ENCODE peak calls at places on chromosome 11, in ten cellular contexts. P, E, Y, A, V, F, N, R, U and O are unnamed samples.

GRCh38 chr11:67572747-67573419 is 10.7 kb upstream of the GSTP1 start:
- DNase-seq in V (no peak), A (no peak), U (peak), E (peak), Y (peak), F (peak), N (peak), P (no peak), R (peak), O (peak)

GRCh38 chr11:78753297-78753696 is 178.6 kb upstream of the NARS2 start:
- DNase-seq in U (no peak), V (no peak), E (no peak), A (no peak), Y (no peak), N (no peak), F (no peak), R (no peak), P (no peak), O (no peak)

GRCh38 chr11:34449013-34449412 is 10.3 kb downstream of the CAT start:
- DNase-seq in U (no peak), A (no peak), V (no peak), P (no peak), Y (no peak), R (no peak), N (no peak), F (no peak), E (no peak), O (no peak)

GRCh38 chr11:120390585-120390922 is 54.3 kb downstream of the ARHGEF12 start:
- DNase-seq in F (no peak), E (peak), V (no peak), N (no peak), R (no peak), Y (no peak), P (no peak), U (no peak), A (no peak), O (no peak)

GRCh38 chr11:119795231-119795630 is 66.2 kb upstream of the NECTIN1 start:
- DNase-seq in F (no peak), P (peak), A (peak), U (no peak), E (no peak), N (no peak), R (peak), Y (no peak), V (no peak), O (no peak)

GRCh38 chr11:94586546-94586945 is 19.4 kb downstream of the PIWIL4 start:
- DNase-seq in E (no peak), A (no peak), F (no peak), U (no peak), V (no peak), P (no peak), N (no peak), R (no peak), Y (no peak), O (no peak)

GRCh38 chr11:12139144-12139881 is 28.9 kb downstream of the MICAL2 start:
- DNase-seq in F (no peak), A (peak), N (no peak), V (peak), R (no peak), E (no peak), U (no peak), P (no peak), Y (no peak), O (no peak)

GRCh38 chr11:127074151-127074761 is 73.7 kb upstream of the KIRREL3 start:
- DNase-seq in P (no peak), V (no peak), Y (no peak), E (peak), R (no peak), A (peak), F (no peak), N (no peak), U (peak), O (no peak)

GRCh38 chr11:64536997-64537396 is 54.0 kb upstream of the SLC22A12 start:
- DNase-seq in A (no peak), P (no peak), U (no peak), E (no peak), Y (no peak), V (no peak), R (no peak), F (no peak), N (no peak), O (no peak)

GRCh38 chr11:129434641-129435498 is 59.2 kb downstream of the BARX2 start:
- DNase-seq in Y (no peak), F (no peak), P (no peak), A (no peak), E (no peak), N (no peak), V (no peak), U (no peak), R (no peak), O (no peak)

GRCh38 chr11:106321601-106322000 is 244.1 kb downstream of the AASDHPPT start:
- DNase-seq in U (no peak), E (no peak), A (no peak), P (no peak), R (no peak), V (no peak), N (no peak), F (no peak), Y (no peak), O (no peak)

GRCh38 chr11:125561924-125562323 is 7.4 kb upstream of the EI24 start:
- DNase-seq in E (no peak), U (no peak), V (no peak), F (no peak), N (no peak), P (no peak), A (no peak), Y (no peak), R (no peak), O (no peak)

GRCh38 chr11:18878211-18878610 is 61.0 kb downstream of the MRGPRX1 start:
- DNase-seq in A (no peak), F (no peak), V (no peak), P (no peak), Y (no peak), R (no peak), U (no peak), E (no peak), N (no peak), O (no peak)

GRCh38 chr11:38547464-38547863 is 1949.4 kb upstream of the RAG2 start:
- DNase-seq in U (no peak), R (no peak), V (no peak), A (no peak), F (no peak), Y (no peak), N (no peak), E (no peak), P (no peak), O (no peak)

GRCh38 chr11:13229675-13230359 is 47.8 kb upstream of the BMAL1 start:
- DNase-seq in U (no peak), P (no peak), N (no peak), V (no peak), E (no peak), Y (no peak), R (no peak), F (no peak), A (no peak), O (no peak)

GRCh38 chr11:67054851-67055523 is 1.7 kb upstream of the RHOD start:
- DNase-seq in N (peak), F (peak), P (peak), U (peak), R (no peak), V (no peak), Y (peak), A (peak), E (peak), O (no peak)

GRCh38 chr11:130155106-130155505 is 4.5 kb upstream of the ST14 start:
- DNase-seq in R (no peak), N (no peak), A (no peak), P (no peak), E (no peak), U (no peak), F (no peak), V (no peak), Y (no peak), O (no peak)

GRCh38 chr11:57228600-57228999 is 8.4 kb downstream of the APLNR start:
- DNase-seq in Y (no peak), U (no peak), E (no peak), F (no peak), V (no peak), N (no peak), R (no peak), A (no peak), P (no peak), O (no peak)

GRCh38 chr11:130873766-130874165 is 42.5 kb downstream of the SNX19 start:
- DNase-seq in A (no peak), F (no peak), U (no peak), Y (no peak), R (no peak), P (no peak), V (no peak), N (no peak), E (no peak), O (no peak)

GRCh38 chr11:60263434-60263833 is 17.0 kb upstream of the MS4A4A start:
- DNase-seq in U (peak), A (no peak), P (no peak), N (no peak), R (no peak), E (no peak), F (peak), Y (no peak), V (no peak), O (no peak)

GRCh38 chr11:71131861-71132260 is 120.5 kb downstream of the SHANK2 start:
- DNase-seq in A (no peak), U (no peak), Y (no peak), P (no peak), E (no peak), V (no peak), N (peak), F (no peak), R (no peak), O (no peak)

GRCh38 chr11:87125257-87125656 is 87.5 kb downstream of the TMEM135 start:
- DNase-seq in F (no peak), V (no peak), U (no peak), Y (no peak), A (no peak), E (no peak), R (no peak), P (no peak), N (no peak), O (no peak)

GRCh38 chr11:1174441-1175370 is 17.0 kb downstream of the MUC5AC start:
- DNase-seq in U (no peak), V (no peak), A (no peak), P (no peak), E (no peak), N (no peak), F (no peak), R (no peak), Y (no peak), O (no peak)

GRCh38 chr11:68436162-68436888 is 24.2 kb upstream of the PPP6R3 start:
- DNase-seq in N (no peak), U (no peak), A (no peak), P (no peak), E (no peak), F (no peak), R (no peak), V (no peak), Y (no peak), O (peak)

GRCh38 chr11:46738887-46739286 is 19.9 kb downstream of the F2 start:
- DNase-seq in P (no peak), N (no peak), U (peak), A (no peak), R (no peak), F (no peak), E (no peak), V (no peak), Y (no peak), O (no peak)

GRCh38 chr11:3195251-3196160 is 23.1 kb downstream of the MRGPRG start:
- DNase-seq in F (no peak), R (no peak), E (peak), Y (no peak), U (no peak), N (peak), A (no peak), P (no peak), V (no peak), O (peak)

GRCh38 chr11:109222730-109223129 is 199.3 kb upstream of the C11orf87 start:
- DNase-seq in F (no peak), V (no peak), E (no peak), U (no peak), R (no peak), N (no peak), Y (no peak), A (no peak), P (no peak), O (no peak)

GRCh38 chr11:74417860-74418508 is 19.8 kb upstream of the PGM2L1 start:
- DNase-seq in Y (no peak), R (no peak), E (no peak), V (no peak), N (no peak), A (no peak), P (no peak), U (no peak), F (no peak), O (no peak)

GRCh38 chr11:66986178-66986545 is 11.1 kb downstream of the C11orf86 start:
- DNase-seq in U (no peak), F (no peak), V (no peak), R (no peak), P (no peak), E (no peak), A (no peak), N (no peak), Y (peak), O (peak)

GRCh38 chr11:70606951-70607330 is 208.6 kb downstream of the CTTN start:
- DNase-seq in E (no peak), F (no peak), A (no peak), V (no peak), N (no peak), Y (no peak), U (no peak), P (no peak), R (no peak), O (no peak)

GRCh38 chr11:794766-795637 is 3.1 kb downstream of the SLC25A22 start:
- DNase-seq in F (no peak), U (no peak), E (no peak), Y (peak), R (no peak), V (no peak), P (no peak), A (no peak), N (no peak), O (no peak)

GRCh38 chr11:70488171-70488570 is 89.8 kb downstream of the CTTN start:
- DNase-seq in A (no peak), P (no peak), U (no peak), N (no peak), V (no peak), F (no peak), R (no peak), Y (no peak), E (no peak), O (no peak)

GRCh38 chr11:122137081-122137793 is 21.2 kb upstream of the BLID start:
- DNase-seq in F (no peak), E (no peak), R (no peak), Y (no peak), V (no peak), U (no peak), A (no peak), P (no peak), N (no peak), O (no peak)
- TF ChIP-seq POLR2A in F (no peak), E (no peak), R (no peak), Y (no peak), V (no peak), U (no peak), A (no peak), P (no peak), N (no peak), O (no peak)

GRCh38 chr11:118791961-118792578 is 1.1 kb upstream of the DDX6 start:
- DNase-seq in R (peak), P (no peak), Y (peak), F (peak), N (peak), U (no peak), E (no peak), A (no peak), V (no peak), O (peak)

GRCh38 chr11:118792642-118793124 is 1.7 kb upstream of the DDX6 start:
- DNase-seq in E (peak), N (no peak), R (peak), Y (peak), U (peak), A (no peak), V (peak), P (peak), F (peak), O (peak)

GRCh38 chr11:118791015-118791960 is at the start of gene DDX6:
- DNase-seq in V (peak), F (peak), A (peak), Y (peak), E (peak), N (peak), R (peak), U (peak), P (peak), O (peak)

GRCh38 chr11:118790357-118791014 is 478 bp downstream of the DDX6 start:
- DNase-seq in F (peak), V (peak), P (peak), U (peak), E (peak), Y (peak), N (peak), R (peak), A (peak), O (peak)

GRCh38 chr11:118789501-118790356 is 1.2 kb downstream of the DDX6 start:
- DNase-seq in U (peak), E (no peak), N (no peak), V (no peak), P (peak), Y (no peak), A (no peak), R (peak), F (no peak), O (no peak)
- TF ChIP-seq POLR2A in U (peak), E (peak), N (no peak), V (no peak), P (no peak), Y (no peak), A (no peak), R (no peak), F (no peak), O (no peak)

DNA sequence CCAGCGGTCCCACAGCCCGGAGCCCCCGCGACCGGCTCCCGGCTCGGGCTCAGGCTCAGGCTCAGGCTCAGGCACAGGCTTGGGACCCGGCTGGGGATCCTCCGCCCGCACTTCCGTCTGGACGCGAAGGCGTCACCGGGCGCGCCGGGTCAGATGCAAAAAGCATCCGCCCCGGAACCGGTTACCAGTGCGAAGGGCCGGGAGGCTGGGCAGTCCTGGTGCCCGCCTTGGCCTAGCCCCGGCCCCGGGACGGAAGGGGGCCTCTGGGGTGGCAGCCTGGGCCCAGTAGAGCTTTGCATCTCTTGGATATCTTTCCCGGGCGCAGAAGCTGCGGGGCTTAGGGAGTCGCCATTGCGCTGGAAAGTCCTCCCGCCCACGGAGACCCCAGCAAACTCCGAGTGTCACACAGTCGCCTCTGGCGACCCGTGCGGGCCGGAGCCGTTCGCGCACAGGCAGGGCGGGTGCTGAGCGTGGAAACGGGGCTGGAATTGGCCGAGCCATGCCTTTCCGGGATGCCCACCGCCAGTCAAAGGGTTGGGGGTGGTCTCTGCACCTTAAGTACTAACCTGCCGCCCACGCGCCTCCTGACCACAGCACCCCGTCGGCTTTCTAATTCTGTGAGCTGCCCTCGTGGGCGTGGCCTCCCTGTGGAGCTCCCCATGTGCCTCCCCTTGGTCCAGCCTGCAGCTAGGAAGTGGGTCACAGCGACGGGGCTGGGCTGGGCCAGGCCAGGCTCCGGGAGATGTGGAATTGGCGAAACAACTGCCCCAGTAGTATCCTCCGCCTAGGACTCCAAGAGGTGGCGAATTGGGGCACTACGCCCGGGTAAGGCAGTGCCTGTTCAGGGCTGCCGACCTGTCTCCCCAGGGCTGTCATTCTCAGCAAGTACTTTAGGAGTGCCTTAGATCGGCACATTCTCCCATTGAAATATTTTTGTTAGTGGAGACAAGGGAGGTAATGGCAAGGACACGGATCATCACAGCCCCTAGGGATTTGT is at the start of gene TMEM9B:
- DNase-seq in N (peak), A (peak), F (peak), E (peak), R (peak), P (peak), U (peak), Y (peak), V (peak), O (peak)
- TF ChIP-seq POLR2A in N (peak), A (peak), F (peak), E (peak), R (peak), P (no peak), U (peak), Y (no peak), V (peak), O (peak)

GRCh38 chr11:75986966-75987365 is 172.0 kb downstream of the UVRAG start:
- DNase-seq in V (no peak), R (no peak), A (no peak), Y (no peak), U (no peak), E (no peak), P (no peak), N (no peak), F (no peak), O (no peak)

GRCh38 chr11:75982309-75982708 is 167.3 kb downstream of the UVRAG start:
- DNase-seq in U (no peak), Y (no peak), V (no peak), P (no peak), E (no peak), N (no peak), R (no peak), A (no peak), F (no peak), O (no peak)

GRCh38 chr11:75980031-75980430 is 165.0 kb downstream of the UVRAG start:
- DNase-seq in V (no peak), A (no peak), N (no peak), P (no peak), U (no peak), E (no peak), Y (no peak), R (no peak), F (no peak), O (no peak)

DNA sequence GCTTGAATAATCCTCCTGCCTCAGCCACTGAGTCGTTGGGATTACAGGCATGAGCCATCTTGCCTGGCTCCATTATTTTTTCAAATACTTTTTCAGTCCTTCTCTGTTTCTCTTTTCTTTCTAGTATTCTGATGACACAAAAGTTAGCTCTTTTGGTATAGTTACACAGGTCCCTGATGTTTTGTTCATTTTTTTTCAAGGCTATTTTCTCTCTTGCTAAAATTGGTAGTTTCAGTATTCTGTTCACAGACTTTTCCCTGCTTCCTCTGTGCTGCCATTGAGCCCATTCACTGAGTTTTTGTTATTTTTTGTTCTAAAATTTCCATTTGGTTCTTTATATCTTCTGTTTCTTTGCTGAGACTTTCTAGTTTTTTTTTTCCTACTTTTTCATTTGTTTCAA is 166.5 kb downstream of the UVRAG start:
- DNase-seq in P (no peak), N (no peak), A (no peak), R (no peak), Y (no peak), V (no peak), E (no peak), U (no peak), F (no peak), O (no peak)
- TF ChIP-seq POLR2A in P (no peak), N (no peak), A (no peak), R (no peak), Y (no peak), V (no peak), E (no peak), U (no peak), F (no peak), O (no peak)

GRCh38 chr11:112837162-112837826 is 123.9 kb upstream of the NCAM1 start:
- DNase-seq in N (no peak), A (no peak), U (peak), V (no peak), P (no peak), E (no peak), R (no peak), Y (peak), F (no peak), O (peak)
- TF ChIP-seq POLR2A in N (no peak), A (no peak), U (no peak), V (no peak), P (no peak), E (no peak), R (no peak), Y (no peak), F (no peak), O (no peak)

GRCh38 chr11:61952882-61953281 is 2.7 kb downstream of the BEST1 start:
- DNase-seq in P (no peak), A (no peak), F (no peak), R (no peak), U (no peak), Y (no peak), N (no peak), V (no peak), E (no peak), O (no peak)
- TF ChIP-seq POLR2A in P (no peak), A (no peak), F (no peak), R (no peak), U (no peak), Y (no peak), N (no peak), V (no peak), E (no peak), O (no peak)

GRCh38 chr11:75717608-75718403 is at the start of gene MOGAT2:
- DNase-seq in P (no peak), F (no peak), N (no peak), V (no peak), R (no peak), Y (peak), U (peak), A (no peak), E (no peak), O (peak)

GRCh38 chr11:75719089-75719638 is 1.5 kb downstream of the MOGAT2 start:
- DNase-seq in U (peak), Y (peak), R (no peak), F (no peak), E (peak), N (no peak), P (no peak), A (no peak), V (no peak), O (no peak)

GRCh38 chr11:75718406-75719088 is 909 bp downstream of the MOGAT2 start:
- DNase-seq in V (no peak), U (peak), Y (peak), R (no peak), P (no peak), F (no peak), N (no peak), A (no peak), E (peak), O (no peak)

GRCh38 chr11:75720639-75721038 is 3.0 kb downstream of the MOGAT2 start:
- DNase-seq in R (no peak), E (no peak), Y (no peak), U (no peak), V (no peak), F (no peak), A (no peak), P (no peak), N (no peak), O (no peak)

GRCh38 chr11:75719639-75720239 is 2.1 kb downstream of the MOGAT2 start:
- DNase-seq in F (no peak), R (no peak), N (no peak), E (peak), Y (peak), U (peak), A (no peak), V (no peak), P (no peak), O (peak)
- TF ChIP-seq POLR2A in F (no peak), R (no peak), N (no peak), E (peak), Y (no peak), U (no peak), A (no peak), V (no peak), P (no peak), O (peak)